ENCODE peak calls at places on chromosomes 5 and 9, in four cellular contexts. Q is K562, J is A549, K is HepG2. X is an unnamed sample.

GRCh38 chr9:17839744-17840143 is 260.9 kb downstream of the SH3GL2 start:
- DNase-seq in J (no peak), Q (no peak), K (no peak), X (no peak)

GRCh38 chr5:54049963-54050362 is 260.4 kb downstream of the ARL15 start:
- DNase-seq in J (peak; percentile 60), K (no peak), Q (no peak), X (no peak)

GRCh38 chr9:36959681-36960574 is 74.1 kb downstream of the PAX5 start:
- DNase-seq in K (no peak), Q (no peak), J (no peak), X (no peak)

GRCh38 chr9:137388589-137389427 is 34.2 kb downstream of the EXD3 start:
- DNase-seq in Q (peak; percentile 68), J (no peak), K (no peak), X (no peak)

GRCh38 chr5:124888050-124888506 is 141.6 kb upstream of the ZNF608 start:
- DNase-seq in J (peak; percentile 40), Q (no peak), K (peak; percentile 53), X (peak; percentile 23)

GRCh38 chr9:120454427-120454826 is 125.5 kb downstream of the CDK5RAP2 start:
- DNase-seq in Q (no peak), J (no peak), K (no peak), X (no peak)

GRCh38 chr9:131598121-131598520 is 52.8 kb downstream of the PRRT1B start:
- DNase-seq in Q (no peak), K (no peak), J (no peak), X (no peak)

GRCh38 chr5:132822650-132823480 is 7.6 kb downstream of the SHROOM1 start:
- DNase-seq in K (no peak), Q (no peak), J (no peak), X (peak; percentile 87)

GRCh38 chr5:159051431-159052281 is 48.1 kb downstream of the EBF1 start:
- DNase-seq in K (no peak), J (no peak), Q (no peak), X (peak; percentile 61)

GRCh38 chr5:139272471-139273321 is 20.8 kb upstream of the MATR3 start:
- DNase-seq in J (no peak), K (peak; percentile 73), Q (no peak), X (no peak)

DNA sequence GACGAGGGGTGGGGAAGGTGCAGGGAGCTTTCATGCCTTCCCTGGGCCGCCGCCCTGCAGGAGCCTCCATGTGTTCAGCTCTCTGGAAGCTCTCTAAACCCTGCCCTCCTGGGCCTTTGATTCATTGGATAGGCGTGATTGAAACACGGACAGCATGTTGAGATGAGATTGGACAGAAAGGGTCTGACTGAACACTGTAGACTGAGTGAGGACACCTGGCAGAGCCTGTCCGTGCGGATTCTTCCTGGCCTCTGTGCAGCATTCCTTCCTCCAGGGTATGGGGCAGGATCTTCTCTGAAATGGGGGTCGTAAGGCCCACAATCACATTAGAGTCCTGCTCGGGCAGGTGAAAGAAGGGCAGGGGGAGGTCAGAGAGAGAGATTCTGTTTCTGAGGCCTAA is 12.8 kb downstream of the RPL12 start:
- DNase-seq in J (no peak), Q (no peak), K (no peak), X (no peak)
- TF ChIP-seq NR3C1 in J (no peak), Q (no peak), K (no peak), X (no peak)

DNA sequence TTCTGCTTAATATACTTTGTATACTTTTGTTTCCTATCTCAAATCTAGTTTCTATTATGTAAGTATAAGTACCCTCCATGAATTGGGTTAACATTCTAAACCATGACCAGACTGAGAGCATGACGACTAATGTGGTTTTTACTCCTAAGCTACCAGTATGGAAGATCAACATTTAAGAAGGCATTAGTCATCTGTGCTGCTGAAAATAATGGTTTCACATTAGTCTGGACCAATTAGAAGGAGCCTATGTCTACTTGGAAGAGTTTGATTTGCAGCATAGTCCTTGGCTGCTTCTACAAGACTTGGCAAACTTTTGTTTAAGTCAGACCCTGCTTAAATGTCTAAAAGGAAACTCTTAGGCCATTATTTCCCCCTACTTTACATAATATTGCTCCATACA is 186.6 kb downstream of the COMMD10 start:
- DNase-seq in Q (no peak), K (no peak), J (no peak), X (no peak)
- TF ChIP-seq JUN in Q (no peak), K (no peak), J (no peak), X (no peak)

GRCh38 chr9:94919376-94920098 is 193.0 kb downstream of the AOPEP start:
- DNase-seq in Q (peak; percentile 25), J (peak; percentile 97), K (no peak), X (no peak)
- TF ChIP-seq NR3C1 in Q (no peak), J (no peak), K (no peak), X (no peak)

GRCh38 chr5:143233020-143233419 is 170.5 kb downstream of the NR3C1 start:
- DNase-seq in K (no peak), J (no peak), Q (no peak), X (no peak)

GRCh38 chr5:143237664-143238063 is 165.8 kb downstream of the NR3C1 start:
- DNase-seq in J (no peak), Q (no peak), K (no peak), X (no peak)

GRCh38 chr5:143234162-143234842 is 169.2 kb downstream of the NR3C1 start:
- DNase-seq in K (peak; percentile 72), Q (no peak), J (no peak), X (no peak)

GRCh38 chr5:143238620-143239019 is 164.9 kb downstream of the NR3C1 start:
- DNase-seq in Q (no peak), K (no peak), J (no peak), X (no peak)

DNA sequence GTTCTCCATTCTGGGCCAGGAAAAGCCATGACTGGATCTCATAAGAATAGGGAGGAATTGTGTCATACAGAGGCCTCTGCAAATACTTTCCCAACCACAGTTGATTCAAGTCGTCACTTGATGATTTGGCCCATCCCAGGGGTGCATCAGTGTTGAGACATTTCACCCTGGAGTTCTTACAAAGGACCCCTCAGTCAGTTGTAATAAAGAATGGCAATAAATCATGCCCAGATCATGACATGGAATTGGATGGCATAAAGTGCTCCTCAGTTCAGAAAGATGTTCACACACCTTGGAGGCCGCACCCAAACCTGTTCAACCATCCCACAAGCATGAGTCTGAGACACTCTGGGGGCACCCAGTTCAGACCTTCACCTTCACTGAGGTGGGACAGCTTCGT is 168.1 kb downstream of the NR3C1 start:
- DNase-seq in Q (no peak), J (no peak), K (no peak), X (no peak)
- TF ChIP-seq JUN in Q (no peak), J (no peak), K (no peak), X (no peak)

GRCh38 chr9:108489567-108489966 is 366.2 kb downstream of the ACTL7B start:
- DNase-seq in J (no peak), Q (no peak), K (no peak), X (no peak)

GRCh38 chr9:108483676-108484075 is 372.1 kb downstream of the ACTL7B start:
- DNase-seq in Q (no peak), J (no peak), K (no peak), X (no peak)

GRCh38 chr9:108484468-108484867 is 371.3 kb downstream of the ACTL7B start:
- DNase-seq in J (no peak), K (no peak), Q (no peak), X (no peak)

DNA sequence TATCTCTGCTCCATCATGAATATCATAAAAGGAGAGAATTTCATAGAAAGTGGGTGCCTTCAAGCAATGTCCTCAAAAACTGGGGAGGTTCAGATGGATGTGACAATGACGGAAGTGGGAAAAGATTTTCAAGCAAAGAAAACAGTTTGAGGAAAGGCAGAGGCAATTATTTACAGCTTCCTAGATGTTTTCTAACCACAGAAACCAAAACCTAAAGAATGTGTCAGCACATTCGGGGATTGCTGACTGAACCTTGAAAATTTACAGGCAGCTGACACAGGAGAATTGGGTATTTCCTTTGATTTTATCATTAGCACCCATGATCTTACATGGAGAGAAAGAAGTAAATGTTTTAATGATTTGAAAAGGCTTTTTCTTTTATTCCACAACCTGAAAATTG is 369.0 kb downstream of the ACTL7B start:
- DNase-seq in J (no peak), K (no peak), Q (no peak), X (no peak)
- TF ChIP-seq NR3C1 in J (no peak), K (no peak), Q (no peak), X (no peak)

DNA sequence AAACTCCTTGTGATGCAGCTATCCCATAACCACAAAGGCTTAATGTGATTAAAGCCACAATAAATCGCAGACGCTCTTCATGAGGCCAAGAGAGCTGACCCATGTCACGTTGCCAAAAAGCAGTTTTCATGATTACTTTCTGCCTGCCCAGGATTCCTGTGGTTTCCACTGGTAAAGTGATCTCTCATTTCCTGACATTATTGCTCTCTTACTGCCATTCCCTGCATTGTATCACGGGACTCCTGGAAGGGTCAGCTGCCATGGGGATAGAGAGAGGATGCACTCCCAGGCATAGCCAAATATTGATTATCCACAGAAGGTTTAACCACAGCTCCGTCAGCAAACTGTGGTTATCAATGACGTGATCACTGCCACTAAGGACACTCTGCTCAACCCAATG is 103.8 kb upstream of the SLC1A3 start:
- DNase-seq in Q (no peak), J (no peak), K (no peak), X (no peak)
- TF ChIP-seq JUN in Q (no peak), J (no peak), K (no peak), X (no peak)

GRCh38 chr9:74122661-74123060 is 374.5 kb upstream of the RORB start:
- DNase-seq in Q (no peak), J (no peak), K (no peak), X (no peak)

GRCh38 chr9:74120470-74120869 is 376.7 kb upstream of the RORB start:
- DNase-seq in J (no peak), Q (no peak), K (no peak), X (no peak)

GRCh38 chr9:74117731-74118130 is 379.4 kb upstream of the RORB start:
- DNase-seq in Q (no peak), J (no peak), K (no peak), X (no peak)

GRCh38 chr9:74122229-74122628 is 374.9 kb upstream of the RORB start:
- DNase-seq in J (no peak), K (no peak), Q (no peak), X (no peak)

DNA sequence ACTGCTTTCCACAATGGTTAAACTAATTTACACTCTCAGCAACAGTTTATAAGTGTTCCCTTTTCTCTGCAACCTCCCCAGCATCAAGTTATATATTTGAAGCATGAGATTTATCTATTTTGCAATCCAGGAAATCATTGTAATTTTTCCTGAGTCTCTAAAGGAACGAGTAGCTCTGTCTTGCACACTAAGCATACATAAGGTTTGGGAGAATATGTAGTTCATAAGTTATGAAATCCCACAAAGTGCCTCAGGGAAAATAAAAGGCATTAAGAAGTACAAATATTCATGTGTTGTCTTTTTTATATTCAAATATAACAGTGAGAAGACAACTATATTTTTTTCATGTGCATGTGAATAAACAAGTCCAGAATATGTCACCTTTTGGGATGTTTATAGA is 377.1 kb upstream of the RORB start:
- DNase-seq in K (no peak), J (no peak), Q (no peak), X (no peak)
- TF ChIP-seq NR3C1 in K (no peak), J (no peak), Q (no peak), X (no peak)

GRCh38 chr9:86955003-86955402 is 7.7 kb upstream of the GAS1 start:
- DNase-seq in J (no peak), K (no peak), Q (no peak), X (no peak)
- TF ChIP-seq JUN in J (no peak), K (no peak), Q (no peak), X (no peak)